ENCODE peak calls at places on chromosomes 4 and X, in nine cellular contexts. R is fibroblast of the aortic adventitia; V is GM23338; B is left ventricle myocardium inferior; Z is lower leg skin; X is breast epithelium; S is bronchial epithelial cell; O is CD8-positive, alpha-beta T cell; N is cardiac muscle cell. L is an unnamed sample.

GRCh38 chrX:56797966-56798711 is 69.1 kb downstream of the NBDY start:
- DNase-seq in N (peak), O (no peak), Z (peak), B (no peak), X (no peak), V (no peak), S (peak), R (peak), L (no peak)

GRCh38 chr4:136562842-136563241 is 969.5 kb downstream of the PCDH18 start:
- DNase-seq in V (peak), S (no peak), R (peak), X (no peak), B (no peak), N (peak), Z (no peak), O (no peak), L (no peak)

GRCh38 chrX:147403075-147403474 is 508.6 kb upstream of the FMR1 start:
- DNase-seq in V (no peak), R (no peak), B (no peak), X (no peak), O (no peak), N (no peak), Z (no peak), S (no peak), L (no peak)

GRCh38 chr4:122010610-122011009 is 58.8 kb upstream of the TRPC3 start:
- DNase-seq in S (peak), R (peak), N (no peak), V (no peak), B (no peak), X (no peak), O (no peak), Z (no peak), L (no peak)

GRCh38 chr4:85005865-85006377 is 39.4 kb upstream of the WDFY3 start:
- DNase-seq in O (no peak), S (peak), N (peak), X (no peak), B (no peak), Z (no peak), R (peak), V (no peak), L (no peak)

GRCh38 chr4:168220893-168221292 is 97.7 kb downstream of the DDX60 start:
- DNase-seq in Z (no peak), V (no peak), R (peak), N (no peak), S (peak), B (no peak), O (no peak), X (no peak), L (no peak)

GRCh38 chrX:72297953-72298730 is 7.6 kb downstream of the CITED1 start:
- DNase-seq in S (peak), Z (no peak), X (no peak), N (peak), O (no peak), R (no peak), B (no peak), V (peak), L (peak)

GRCh38 chrX:1334854-1335253 is 1.7 kb upstream of the IL3RA start:
- DNase-seq in S (no peak), R (no peak), B (no peak), V (no peak), X (no peak), Z (no peak), N (no peak), O (no peak), L (no peak)

GRCh38 chr4:73414936-73415271 is 10.8 kb downstream of the ALB start:
- DNase-seq in V (no peak), N (no peak), S (peak), X (no peak), R (no peak), O (no peak), B (no peak), Z (no peak), L (no peak)

GRCh38 chr4:143369556-143369955 is 32.9 kb downstream of the GAB1 start:
- DNase-seq in R (no peak), S (no peak), Z (no peak), B (no peak), X (no peak), N (no peak), O (no peak), V (no peak), L (no peak)

GRCh38 chr4:182425302-182425701 is 182.1 kb downstream of the TENM3 start:
- DNase-seq in V (no peak), S (no peak), R (no peak), O (no peak), B (no peak), Z (no peak), N (no peak), X (no peak), L (no peak)

GRCh38 chr4:163688856-163689255 is 194.4 kb downstream of the TMA16 start:
- DNase-seq in X (no peak), O (no peak), N (no peak), R (no peak), Z (no peak), S (no peak), V (no peak), B (no peak), L (no peak)

DNA sequence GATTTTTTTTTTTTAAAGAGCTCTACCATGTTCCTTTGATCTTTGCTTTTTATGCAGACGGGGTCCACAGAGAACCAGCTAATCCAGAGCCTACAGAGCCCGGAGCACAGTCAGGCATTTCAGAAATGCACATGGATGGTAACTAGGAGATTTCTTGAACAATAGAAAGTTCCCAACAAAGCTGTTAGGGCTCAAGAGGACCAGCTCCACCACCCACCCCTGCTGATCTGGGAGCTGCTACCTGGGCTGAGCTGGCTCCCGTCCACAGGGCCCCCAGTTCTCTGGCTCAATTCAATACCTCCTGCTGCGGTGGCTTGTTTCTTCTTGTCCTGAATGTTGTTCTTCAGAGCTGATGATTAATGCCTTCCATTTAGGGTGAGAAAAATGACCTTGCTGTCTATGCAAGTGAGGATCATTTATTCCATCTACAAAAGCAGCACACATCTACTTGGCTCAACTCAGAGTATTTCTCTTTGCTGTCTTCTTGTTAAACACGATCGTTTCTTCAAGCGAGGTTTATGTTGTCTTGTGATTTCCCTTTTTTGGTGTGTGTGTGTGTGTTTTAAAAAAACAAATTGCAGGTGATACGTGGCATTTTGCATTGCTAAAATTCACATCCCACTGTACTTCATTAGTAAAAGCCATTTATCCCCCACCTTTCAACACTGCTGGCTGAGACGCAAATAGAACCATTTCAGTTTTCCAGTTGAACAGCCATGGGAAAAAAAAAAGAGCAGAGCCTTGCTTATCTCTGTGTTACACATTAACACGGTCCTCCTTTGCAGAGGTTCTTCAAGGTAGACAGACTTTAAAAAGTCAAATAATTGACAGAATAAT is 31.3 kb downstream of the IGFBP7 start:
- DNase-seq in R (peak), Z (no peak), N (no peak), S (peak), V (peak), X (no peak), O (no peak), B (no peak), L (peak)
- H3K4me3 ChIP-seq in R (no peak), Z (no peak), N (no peak), S (no peak), V (no peak), X (no peak), O (no peak), B (peak), L (no peak)

DNA sequence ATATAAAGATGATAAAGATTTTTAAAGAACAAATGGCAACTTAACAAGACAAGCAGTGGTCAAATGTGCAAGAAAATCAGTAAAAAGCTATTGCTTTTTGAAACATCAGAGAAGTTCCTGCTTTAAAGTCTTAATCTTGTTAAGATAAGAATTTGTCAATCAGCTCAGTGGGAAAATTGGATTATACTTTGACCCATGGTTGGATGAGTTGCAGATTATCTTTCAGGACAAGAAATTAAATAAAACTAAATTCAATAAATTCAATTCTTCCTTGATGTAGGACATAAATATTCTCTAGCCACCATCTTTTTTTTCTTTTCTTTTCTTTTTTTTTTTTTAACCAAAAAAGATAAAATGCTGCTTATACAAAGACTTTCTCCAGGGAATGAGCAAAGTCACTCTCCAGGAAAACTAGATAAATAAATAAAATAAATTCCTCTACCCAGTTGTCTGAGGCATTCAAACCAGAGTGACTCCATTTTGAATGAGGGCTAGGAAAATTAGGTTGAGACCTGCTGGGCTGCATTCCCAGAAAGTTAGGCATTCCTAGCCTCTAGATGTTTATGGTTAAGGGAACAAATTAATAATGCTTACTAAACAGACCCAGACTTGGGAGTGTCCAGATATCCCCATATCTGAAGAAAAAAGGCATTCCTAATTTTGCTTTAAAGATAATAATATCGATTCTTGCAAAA is 211.2 kb downstream of the SNCA start:
- DNase-seq in B (no peak), V (no peak), Z (no peak), X (no peak), S (no peak), N (no peak), R (no peak), O (no peak), L (peak)
- H3K4me3 ChIP-seq in B (no peak), V (no peak), Z (no peak), X (no peak), S (no peak), N (no peak), R (no peak), O (no peak), L (no peak)

GRCh38 chrX:129981752-129982299 is 609 bp upstream of the BCORL1 start:
- DNase-seq in N (no peak), O (no peak), V (no peak), Z (no peak), R (no peak), B (no peak), X (no peak), S (no peak), L (no peak)

GRCh38 chrX:129980043-129980442 is 2.4 kb upstream of the BCORL1 start:
- DNase-seq in V (no peak), R (no peak), S (no peak), B (no peak), O (peak), Z (peak), X (no peak), N (peak), L (no peak)

GRCh38 chrX:129980540-129981206 is 1.8 kb upstream of the BCORL1 start:
- DNase-seq in Z (peak), N (peak), B (peak), R (no peak), S (no peak), V (peak), O (no peak), X (no peak), L (peak)

GRCh38 chrX:129981207-129981553 is 1.3 kb upstream of the BCORL1 start:
- DNase-seq in B (no peak), O (no peak), X (no peak), S (no peak), Z (no peak), V (no peak), R (no peak), N (no peak), L (no peak)

DNA sequence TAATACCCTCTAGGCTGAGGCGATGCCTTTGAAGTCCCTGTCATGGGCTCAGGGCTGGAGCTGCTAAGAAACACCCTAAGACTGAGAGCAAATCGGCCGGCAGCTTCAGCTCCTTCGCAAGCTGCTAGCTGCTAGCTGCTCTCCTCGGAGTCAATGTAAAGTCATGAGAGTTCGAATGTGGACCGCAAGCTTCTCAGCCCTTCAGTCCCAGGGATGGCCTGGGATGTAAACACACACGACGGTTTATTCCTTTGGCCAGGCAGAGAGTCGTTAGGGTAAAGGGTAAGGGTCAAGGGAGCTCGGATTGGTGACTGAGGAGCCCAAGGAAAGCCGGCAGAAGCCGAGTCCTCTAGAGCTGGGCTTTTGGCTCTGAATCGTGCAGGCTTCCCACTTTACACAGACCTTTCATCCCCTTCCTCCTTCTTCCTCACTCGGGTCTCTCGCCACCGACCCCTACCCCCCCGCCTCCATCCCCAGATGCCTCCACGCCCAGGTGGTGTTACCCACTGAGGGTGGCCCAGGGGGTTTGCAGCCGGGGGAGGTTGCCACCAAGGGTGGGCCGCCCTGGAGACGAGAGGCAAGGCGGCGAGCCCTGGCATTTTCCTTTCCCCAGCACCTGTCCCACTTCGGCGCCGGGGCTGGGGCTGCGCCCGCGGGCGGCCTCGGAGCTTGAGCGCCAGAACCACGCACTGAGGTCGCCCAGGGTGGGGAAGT is 3.1 kb upstream of the BCORL1 start:
- DNase-seq in O (no peak), S (no peak), N (no peak), R (no peak), V (no peak), X (no peak), B (no peak), Z (no peak), L (peak)
- H3K4me3 ChIP-seq in O (no peak), S (no peak), N (peak), R (no peak), V (peak), X (no peak), B (no peak), Z (no peak), L (no peak)

DNA sequence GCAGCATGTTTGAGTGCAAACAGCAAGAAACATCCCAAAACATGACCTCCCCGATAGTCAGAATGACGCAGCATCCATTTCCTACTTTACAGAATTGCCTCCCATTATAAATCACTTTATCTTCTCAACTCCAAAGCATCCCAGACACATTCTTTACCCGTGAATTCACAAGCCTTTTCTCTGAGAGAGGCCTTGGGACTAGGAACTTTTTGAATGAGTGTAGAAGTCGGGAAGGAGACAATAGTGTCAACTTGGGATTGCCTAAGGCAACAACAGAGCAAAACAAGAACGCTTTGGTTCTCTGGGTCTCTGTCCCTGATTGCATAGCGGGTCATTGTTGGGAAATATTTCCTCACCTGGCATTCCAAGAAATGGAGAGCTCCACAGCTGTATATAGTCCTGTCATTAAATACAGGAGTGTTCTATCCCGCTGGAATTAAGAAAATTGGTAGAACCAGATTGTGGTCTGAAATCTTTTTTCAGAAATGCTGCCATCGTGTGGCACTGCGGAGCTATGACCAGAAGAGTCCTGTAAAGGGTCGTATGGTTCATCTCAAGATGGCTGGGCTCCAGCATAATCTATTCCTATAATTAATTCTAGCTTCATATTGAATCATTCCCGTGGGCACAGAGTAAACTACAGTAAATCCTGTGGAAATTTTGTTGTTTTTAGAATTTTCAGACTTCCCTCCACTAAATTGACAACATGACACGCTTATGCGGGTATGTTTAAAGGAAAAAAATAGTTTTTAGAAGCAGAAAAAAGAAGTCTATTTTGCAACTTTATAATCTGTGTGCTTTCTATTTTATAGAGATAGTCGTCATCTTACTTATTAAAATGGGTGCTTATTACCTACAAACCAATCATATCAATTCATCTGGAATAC is 2.0 kb upstream of the SPP1 start:
- DNase-seq in B (peak), N (peak), Z (no peak), V (peak), S (peak), X (no peak), O (peak), R (peak), L (peak)
- H3K4me3 ChIP-seq in B (peak), N (no peak), Z (no peak), V (peak), S (no peak), X (no peak), O (no peak), R (no peak), L (no peak)

GRCh38 chr4:949656-950055 is 17.4 kb downstream of the TMEM175 start:
- DNase-seq in R (no peak), S (no peak), O (no peak), V (no peak), B (no peak), X (peak), N (no peak), Z (peak), L (no peak)
- H3K4me3 ChIP-seq in R (no peak), S (no peak), O (no peak), V (no peak), B (no peak), X (no peak), N (no peak), Z (no peak), L (no peak)

GRCh38 chr4:109302366-109303140 is at the start of gene COL25A1:
- DNase-seq in B (peak), N (peak), X (no peak), S (peak), R (peak), Z (peak), O (peak), V (peak), L (peak)
- H3K4me3 ChIP-seq in B (peak), N (peak), X (peak), S (peak), R (peak), Z (peak), O (peak), V (peak), L (peak)

GRCh38 chr4:153038493-153039311 is 102.6 kb downstream of the FHDC1 start:
- DNase-seq in Z (no peak), X (no peak), O (no peak), S (no peak), N (no peak), R (no peak), B (no peak), V (peak), L (no peak)
- H3K4me3 ChIP-seq in Z (no peak), X (no peak), O (no peak), S (no peak), N (no peak), R (no peak), B (no peak), V (no peak), L (no peak)

DNA sequence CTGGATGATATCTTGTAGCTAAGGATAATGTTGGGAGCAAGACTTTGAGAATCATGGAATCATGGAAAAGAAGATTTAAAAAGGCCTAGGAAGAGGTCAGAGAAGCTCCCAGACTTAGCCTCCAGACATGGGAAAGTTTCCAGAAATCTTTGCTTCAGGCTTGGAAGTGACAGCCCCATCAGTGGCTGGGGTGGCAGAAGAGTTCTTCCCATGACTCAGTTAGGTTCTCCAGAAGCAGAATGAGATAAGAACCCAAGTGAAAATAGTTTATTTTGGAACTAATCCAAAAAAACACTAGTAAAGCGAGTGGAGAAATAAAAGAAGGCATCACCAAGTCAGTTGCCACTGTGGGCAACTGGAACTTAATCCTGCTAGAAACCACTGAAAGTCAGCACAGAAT is 506.9 kb downstream of the MID1IP1 start:
- DNase-seq in B (no peak), X (no peak), R (no peak), V (no peak), S (no peak), O (no peak), N (peak), Z (no peak), L (no peak)
- H3K4me3 ChIP-seq in B (no peak), X (no peak), R (no peak), V (no peak), S (no peak), O (no peak), N (no peak), Z (no peak), L (no peak)

L was measured in mesendoderm.